ENCODE peak calls at places on chromosomes 1 and 21, in four cellular contexts. X is HFFc6, A is AG04450, G is brain microvascular endothelial cell. D is an unnamed sample.

GRCh38 chr1:205481629-205482071 is 22.8 kb upstream of the CDK18 start:
- DNase-seq in G (no peak), X (peak; percentile 12), A (no peak), D (peak; percentile 55)

GRCh38 chr1:246961939-246962373 is 30.2 kb upstream of the AHCTF1 start:
- DNase-seq in G (no peak), X (no peak), A (no peak), D (no peak)

GRCh38 chr1:927741-928140 is 4.0 kb downstream of the SAMD11 start:
- DNase-seq in G (no peak), X (no peak), A (no peak), D (no peak)

GRCh38 chr1:159008744-159009188 is 941 bp upstream of the IFI16 start:
- DNase-seq in A (no peak), X (no peak), G (no peak), D (peak; percentile 55)

GRCh38 chr1:160032165-160032827 is 506 bp upstream of the PIGM start:
- DNase-seq in A (no peak), G (no peak), X (no peak), D (no peak)

GRCh38 chr1:152497273-152497672 is 13.3 kb upstream of the LCE5A start:
- DNase-seq in A (no peak), X (peak; percentile 4), G (no peak), D (no peak)

GRCh38 chr1:76864383-76864782 is 2.9 kb upstream of the ST6GALNAC5 start:
- DNase-seq in G (no peak), X (no peak), A (no peak), D (no peak)

GRCh38 chr1:180927841-180928240 is 15.1 kb downstream of the KIAA1614 start:
- DNase-seq in X (no peak), A (no peak), G (no peak), D (no peak)

GRCh38 chr1:221868894-221869293 is 127.0 kb upstream of the DUSP10 start:
- DNase-seq in X (peak; percentile 85), A (peak; percentile 44), G (peak; percentile 68), D (no peak)

GRCh38 chr1:68117416-68117815 is 67.0 kb upstream of the DIRAS3 start:
- DNase-seq in X (no peak), G (no peak), A (no peak), D (no peak)

GRCh38 chr1:230158422-230159291 is 91.6 kb downstream of the GALNT2 start:
- DNase-seq in X (no peak), A (no peak), G (no peak), D (no peak)

GRCh38 chr1:200131551-200132125 is 104.1 kb downstream of the NR5A2 start:
- DNase-seq in G (peak; percentile 34), X (peak; percentile 30), A (no peak), D (no peak)

GRCh38 chr1:108877324-108877812 is 583 bp downstream of the GPSM2 start:
- DNase-seq in A (no peak), G (peak; percentile 21), X (no peak), D (no peak)

GRCh38 chr1:176379626-176380339 is 83.2 kb upstream of the PAPPA2 start:
- DNase-seq in G (no peak), X (no peak), A (no peak), D (no peak)

GRCh38 chr1:33133478-33134105 is 48.3 kb downstream of the TRIM62 start:
- DNase-seq in X (no peak), G (no peak), A (no peak), D (no peak)

GRCh38 chr21:29647353-29647781 is 292.4 kb downstream of the GRIK1 start:
- DNase-seq in A (peak; percentile 68), X (no peak), G (peak; percentile 69), D (no peak)

GRCh38 chr1:67149179-67149770 is 14.5 kb upstream of the C1orf141 start:
- DNase-seq in G (peak; percentile 69), X (peak; percentile 76), A (peak; percentile 66), D (peak; percentile 35)

GRCh38 chr1:228283476-228284147 is 75.8 kb downstream of the OBSCN start:
- DNase-seq in G (no peak), A (no peak), X (no peak), D (no peak)

GRCh38 chr1:226438007-226438406 is 30.1 kb upstream of the PARP1 start:
- DNase-seq in X (peak; percentile 13), A (no peak), G (no peak), D (no peak)

GRCh38 chr1:19710825-19711611 is 46.3 kb downstream of the HTR6 start:
- DNase-seq in X (no peak), G (no peak), A (no peak), D (no peak)

GRCh38 chr1:196306421-196306820 is 301.8 kb downstream of the KCNT2 start:
- DNase-seq in A (no peak), G (no peak), X (no peak), D (no peak)

GRCh38 chr1:167836197-167836596 is 77.7 kb downstream of the ADCY10 start:
- DNase-seq in G (no peak), A (no peak), X (no peak), D (no peak)

GRCh38 chr1:27033059-27033746 is 20.6 kb upstream of the TENT5B start:
- DNase-seq in A (no peak), G (no peak), X (no peak), D (no peak)

GRCh38 chr1:7278045-7278444 is 492.8 kb downstream of the CAMTA1 start:
- DNase-seq in A (no peak), G (no peak), X (no peak), D (no peak)

GRCh38 chr1:179853102-179853501 is 24.5 kb downstream of the TOR1AIP2 start:
- DNase-seq in A (no peak), X (no peak), G (no peak), D (no peak)

GRCh38 chr1:164709541-164710287 is 150.7 kb downstream of the PBX1 start:
- DNase-seq in A (no peak), G (no peak), X (peak; percentile 28), D (no peak)

GRCh38 chr21:38350681-38351080 is 93.9 kb downstream of the KCNJ15 start:
- DNase-seq in X (no peak), A (no peak), G (no peak), D (no peak)

GRCh38 chr1:93172778-93173177 is 7.4 kb downstream of the TMED5 start:
- DNase-seq in A (no peak), G (no peak), X (no peak), D (no peak)

GRCh38 chr21:34073032-34073748 is at the start of the genes MRPS6 and SLC5A3:
- DNase-seq in X (peak; percentile 81), G (peak; percentile 59), A (peak; percentile 51), D (peak; percentile 70)

GRCh38 chr1:42691157-42691498 is 8.9 kb downstream of the YBX1 start:
- DNase-seq in X (no peak), G (no peak), A (no peak), D (no peak)

GRCh38 chr1:154329551-154330131 is 4.3 kb downstream of the ATP8B2 start:
- DNase-seq in G (no peak), A (no peak), X (no peak), D (no peak)

GRCh38 chr1:154328318-154329151 is 3.2 kb downstream of the ATP8B2 start:
- DNase-seq in A (no peak), X (peak; percentile 61), G (peak; percentile 60), D (peak; percentile 78)

GRCh38 chr1:154330669-154331068 is 5.3 kb downstream of the ATP8B2 start:
- DNase-seq in A (no peak), X (no peak), G (no peak), D (no peak)

GRCh38 chr1:154327466-154328317 is 2.4 kb downstream of the ATP8B2 start:
- DNase-seq in A (no peak), G (no peak), X (no peak), D (no peak)

GRCh38 chr1:154329152-154329521 is 3.8 kb downstream of the ATP8B2 start:
- DNase-seq in X (no peak), G (peak; percentile 49), A (no peak), D (no peak)
- TF ChIP-seq CTCF in X (peak; percentile 66), G (peak; percentile 65), A (peak; percentile 37), D (no peak)

GRCh38 chr1:154423988-154424326 is 18.8 kb downstream of the IL6R start:
- DNase-seq in G (no peak), A (no peak), X (no peak), D (no peak)
- TF ChIP-seq CTCF in G (no peak), A (no peak), X (no peak), D (no peak)

GRCh38 chr21:40054403-40054802 is 187.2 kb downstream of the PCP4 start:
- DNase-seq in X (no peak), A (no peak), G (no peak), D (no peak)
- TF ChIP-seq CTCF in X (no peak), A (no peak), G (no peak), D (no peak)

GRCh38 chr1:155282488-155283086 is 5.3 kb downstream of the HCN3 start:
- DNase-seq in X (no peak), G (no peak), A (no peak), D (no peak)

GRCh38 chr1:155277896-155278688 is 829 bp downstream of the HCN3 start:
- DNase-seq in G (no peak), X (no peak), A (no peak), D (peak; percentile 56)

GRCh38 chr1:155277070-155277895 is at the start of gene HCN3:
- DNase-seq in G (peak; percentile 95), X (peak; percentile 92), A (peak; percentile 85), D (peak; percentile 74)

GRCh38 chr1:155273134-155273982 is at the start of gene CLK2:
- DNase-seq in A (peak; percentile 78), G (peak; percentile 87), X (peak; percentile 84), D (peak; percentile 91)

DNA sequence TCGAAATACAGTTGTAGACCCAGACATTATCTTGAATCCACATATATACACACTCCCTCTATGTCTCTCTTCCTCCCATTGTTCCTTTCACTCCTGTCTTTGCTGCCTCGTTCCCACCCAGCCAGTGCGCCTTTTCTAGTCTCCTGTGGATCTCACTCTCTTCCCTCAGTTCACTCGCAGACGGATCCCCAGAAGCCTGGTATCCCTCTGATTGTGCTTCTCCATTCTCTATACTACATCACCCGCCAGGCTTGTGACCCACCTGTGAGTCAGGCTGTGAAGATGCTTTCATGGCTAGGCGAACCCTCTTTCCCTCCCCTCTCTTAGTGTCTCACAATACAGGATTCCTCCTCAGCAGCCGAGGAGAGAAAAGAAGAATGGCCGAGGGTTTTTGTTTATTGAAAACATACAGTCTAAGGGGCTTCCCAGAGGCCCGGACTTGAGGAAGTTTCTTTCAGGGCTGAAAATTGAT is 1.5 kb downstream of the HCN3 start:
- DNase-seq in X (no peak), G (no peak), A (no peak), D (no peak)
- TF ChIP-seq CTCF in X (no peak), G (no peak), A (no peak), D (no peak)

DNA sequence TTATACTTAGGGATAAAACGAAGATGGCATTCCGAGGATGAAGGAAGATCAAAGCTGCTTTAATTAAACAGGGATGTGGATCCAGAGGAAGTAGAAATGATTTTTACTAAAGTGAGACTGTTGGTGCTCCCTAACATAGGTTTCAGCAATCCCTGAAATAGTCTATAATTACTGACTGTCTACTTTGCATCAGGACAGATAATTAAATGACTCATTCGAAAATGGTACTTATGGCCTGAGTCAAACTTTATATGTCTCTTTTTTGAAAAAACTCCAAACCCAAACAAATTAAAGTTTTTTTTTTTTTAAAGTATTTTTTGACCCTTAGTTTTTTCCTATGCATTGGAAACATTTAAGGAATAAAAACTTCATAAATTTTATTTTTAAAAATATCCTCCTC is 90.3 kb downstream of the LYST start:
- DNase-seq in X (peak; percentile 38), G (no peak), A (no peak), D (no peak)
- TF ChIP-seq CTCF in X (no peak), G (no peak), A (no peak), D (no peak)